ENCODE peak calls at places on chromosomes 1 and 21, in five cellular contexts. Y is lung, K is skeletal muscle cell, Z is pancreas, T is colonic mucosa. L is an unnamed sample.

GRCh38 chr1:98702976-98703375 is 41.5 kb downstream of the SNX7 start:
- DNase-seq in T (no peak), K (no peak), Y (no peak), Z (no peak), L (no peak)

GRCh38 chr1:170146861-170147260 is 1.1 kb downstream of the NTMT2 start:
- DNase-seq in K (no peak), Z (no peak), Y (no peak), T (no peak), L (no peak)

GRCh38 chr1:46039571-46040052 is 92.8 kb downstream of the PIK3R3 start:
- DNase-seq in Y (no peak), T (peak), K (peak), Z (no peak), L (peak)

GRCh38 chr1:206909167-206909882 is 12.1 kb downstream of the IL24 start:
- DNase-seq in Y (peak), T (peak), Z (peak), K (no peak), L (no peak)

GRCh38 chr1:172496678-172497077 is 36.3 kb upstream of the SUCO start:
- DNase-seq in Z (no peak), K (no peak), T (no peak), Y (no peak), L (no peak)

GRCh38 chr1:245292141-245292540 is 137.4 kb downstream of the KIF26B start:
- DNase-seq in Y (no peak), Z (no peak), T (no peak), K (no peak), L (no peak)

GRCh38 chr1:160007577-160008200 is 24.1 kb downstream of the PIGM start:
- DNase-seq in Y (no peak), Z (no peak), T (no peak), K (no peak), L (peak)

GRCh38 chr1:155005076-155005971 is 2.7 kb downstream of the ZBTB7B start:
- DNase-seq in Z (peak), Y (peak), T (peak), K (no peak), L (no peak)

GRCh38 chr1:164707868-164708331 is 148.9 kb downstream of the PBX1 start:
- DNase-seq in K (peak), T (no peak), Z (no peak), Y (no peak), L (no peak)

DNA sequence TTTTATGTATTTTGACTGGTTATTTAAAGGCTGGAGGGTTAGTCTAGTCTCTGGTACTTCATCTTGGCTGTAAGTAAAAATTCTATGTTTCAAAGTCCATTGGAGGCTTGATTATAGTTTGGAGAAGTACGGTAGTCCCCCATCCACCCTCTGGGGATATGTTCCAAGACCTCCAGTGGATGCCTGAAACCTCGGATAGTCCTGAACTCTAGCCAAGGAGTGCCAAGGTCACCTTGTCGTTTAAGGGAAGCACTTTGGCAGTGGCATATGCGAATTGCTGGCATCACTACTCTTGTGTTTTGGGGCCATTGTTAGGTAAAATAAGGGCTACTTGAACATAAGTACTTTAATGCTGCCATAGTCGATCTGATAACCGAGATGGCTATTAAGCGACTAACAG is 18.4 kb downstream of the CDC73 start:
- DNase-seq in Y (no peak), T (no peak), Z (no peak), K (no peak), L (no peak)
- H3K4me3 ChIP-seq in Y (no peak), T (no peak), Z (no peak), K (no peak), L (no peak)

GRCh38 chr1:202036595-202037387 is 26.4 kb downstream of the ELF3 start:
- DNase-seq in Z (no peak), K (no peak), Y (no peak), T (no peak), L (no peak)

GRCh38 chr1:202037706-202038296 is 27.4 kb downstream of the ELF3 start:
- DNase-seq in T (no peak), Y (no peak), K (no peak), Z (peak), L (no peak)

GRCh38 chr1:202031796-202032195 is 21.4 kb downstream of the ELF3 start:
- DNase-seq in T (no peak), Z (no peak), Y (no peak), K (no peak), L (no peak)

GRCh38 chr1:202034683-202035462 is 24.5 kb downstream of the ELF3 start:
- DNase-seq in Y (peak), K (peak), T (peak), Z (peak), L (peak)

GRCh38 chr1:202034149-202034682 is 23.8 kb downstream of the ELF3 start:
- DNase-seq in Z (no peak), T (no peak), K (no peak), Y (no peak), L (no peak)
- H3K4me3 ChIP-seq in Z (peak), T (no peak), K (no peak), Y (no peak), L (no peak)

DNA sequence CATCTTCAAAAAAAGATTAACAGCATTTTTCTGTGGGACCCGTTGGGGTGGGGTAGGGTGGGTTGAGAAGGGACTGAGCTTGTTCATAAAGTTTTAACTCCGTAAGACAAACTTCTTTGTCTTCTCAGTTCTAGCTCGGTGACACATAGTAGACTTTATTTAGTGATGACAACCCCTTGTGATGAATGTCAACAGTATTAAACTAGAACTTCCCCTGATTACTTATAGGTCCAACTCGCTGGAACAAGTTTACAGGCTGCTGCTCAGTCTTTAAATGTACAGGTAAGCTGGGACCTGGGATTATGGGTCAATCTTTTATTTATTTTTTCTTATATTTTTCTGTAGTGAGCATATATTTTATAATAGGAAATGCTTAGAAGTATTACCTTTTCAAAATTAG is 148.4 kb downstream of the CD247 start:
- DNase-seq in T (no peak), K (no peak), Y (no peak), Z (no peak), L (no peak)
- H3K4me3 ChIP-seq in T (no peak), K (no peak), Y (no peak), Z (no peak), L (no peak)

GRCh38 chr1:64891440-64891815 is 74.9 kb downstream of the JAK1 start:
- DNase-seq in Y (no peak), T (no peak), Z (no peak), K (no peak), L (no peak)
- H3K4me3 ChIP-seq in Y (no peak), T (no peak), Z (no peak), K (no peak), L (no peak)

GRCh38 chr1:63873751-63874150 is 99.9 kb downstream of the ROR1 start:
- DNase-seq in Z (no peak), K (peak), T (no peak), Y (no peak), L (peak)

GRCh38 chr1:63878914-63879313 is 105.1 kb downstream of the ROR1 start:
- DNase-seq in Z (no peak), K (no peak), T (no peak), Y (no peak), L (no peak)

GRCh38 chr1:63874278-63874880 is 100.6 kb downstream of the ROR1 start:
- DNase-seq in Y (no peak), Z (no peak), K (no peak), T (no peak), L (no peak)

GRCh38 chr1:63877816-63878215 is 104.0 kb downstream of the ROR1 start:
- DNase-seq in T (no peak), Z (no peak), K (peak), Y (peak), L (peak)

DNA sequence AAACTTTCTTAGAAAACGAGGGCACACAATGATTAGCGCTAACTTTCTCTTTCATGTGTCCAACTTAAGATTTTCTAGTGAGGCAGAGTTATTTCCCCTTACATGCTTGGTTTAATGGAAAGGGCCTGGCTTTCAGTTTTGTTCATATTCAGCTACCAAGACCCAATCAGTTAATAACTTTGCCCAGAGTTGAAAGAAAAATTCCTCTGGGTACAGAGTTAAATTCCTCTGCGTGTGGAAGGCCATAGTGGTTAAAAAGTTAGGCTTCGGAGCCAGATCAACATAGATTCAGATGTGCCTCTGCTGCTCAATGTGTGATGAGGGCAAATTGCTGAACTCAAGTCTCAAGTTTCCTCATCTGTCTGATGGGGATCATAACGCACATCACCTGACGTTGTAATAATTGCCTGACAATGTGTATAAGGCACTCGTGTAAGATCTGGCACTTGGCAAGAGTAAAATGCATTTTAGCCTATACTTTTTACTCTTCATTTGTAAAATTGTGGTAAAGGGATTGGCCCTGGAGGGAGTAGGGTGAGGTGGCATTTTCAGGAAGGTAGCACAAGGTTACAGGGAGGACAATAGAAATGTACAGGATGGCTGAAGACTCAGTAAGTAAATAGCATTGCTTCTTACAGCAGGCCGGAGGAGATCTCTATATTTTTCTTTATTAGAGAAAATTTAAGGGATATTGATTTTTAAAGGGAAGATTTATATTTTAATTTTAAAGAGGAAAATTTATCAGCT is 103.4 kb downstream of the ROR1 start:
- DNase-seq in Y (no peak), K (no peak), Z (no peak), T (no peak), L (no peak)
- H3K4me3 ChIP-seq in Y (no peak), K (no peak), Z (no peak), T (no peak), L (no peak)

GRCh38 chr1:42740756-42741580 is 932 bp upstream of the CLDN19 start:
- DNase-seq in Y (no peak), Z (no peak), T (no peak), K (no peak), L (no peak)
- H3K4me3 ChIP-seq in Y (no peak), Z (no peak), T (no peak), K (no peak), L (no peak)

DNA sequence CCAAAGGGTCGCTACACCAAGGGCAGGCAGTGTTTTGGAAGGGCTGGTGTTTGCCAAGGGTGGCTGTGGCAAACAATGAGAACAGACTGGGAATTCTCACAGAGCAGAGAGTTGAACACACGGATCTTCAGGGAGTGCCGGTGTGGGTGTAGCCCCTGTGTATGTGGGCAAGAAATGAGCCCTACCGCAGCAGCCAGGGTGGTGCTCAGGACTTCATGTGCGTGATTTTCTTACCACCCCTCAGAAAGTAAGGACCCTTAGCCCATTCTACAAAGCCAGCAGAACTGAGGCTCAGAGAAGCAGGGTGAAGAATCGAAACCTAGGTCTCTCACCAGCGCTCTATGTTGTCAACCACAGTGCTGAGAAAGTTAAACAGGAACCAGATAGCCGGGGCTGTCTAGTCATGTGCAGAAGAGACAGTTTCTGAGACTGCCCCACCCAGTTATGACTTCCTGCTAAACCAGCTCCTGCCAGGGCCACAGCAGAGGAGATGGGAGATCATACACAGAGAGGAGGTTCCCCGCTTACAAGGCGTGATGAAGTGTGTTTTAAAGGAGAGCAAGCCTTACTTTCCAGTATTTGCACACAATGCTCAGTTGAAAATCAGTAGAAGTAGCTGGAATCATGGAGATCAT is 21.9 kb upstream of the MORC3 start:
- DNase-seq in Z (peak), T (peak), K (no peak), Y (peak), L (no peak)
- H3K4me3 ChIP-seq in Z (peak), T (peak), K (no peak), Y (no peak), L (no peak)

L was measured in astrocyte of the cerebellum.